ENCODE peak calls at places on chromosomes 5 and 9, in nine cellular contexts. D is neuronal stem cell; X is SK-N-SH; H is left ventricle myocardium inferior; C is AG04450; Z is A549; L is naive thymus-derived CD4-positive, alpha-beta T cell; Q is GM23338; V is fibroblast of lung. Y is an unnamed sample.

GRCh38 chr9:811101-811531 is 30.4 kb upstream of the DMRT1 start:
- DNase-seq in V (peak; percentile 61), D (no peak), Q (no peak), L (no peak), Z (peak; percentile 44), H (peak; percentile 49), X (no peak), C (no peak), Y (peak; percentile 81)

GRCh38 chr5:88172847-88173758 is 95.5 kb downstream of the TMEM161B start:
- DNase-seq in H (no peak), D (peak; percentile 6), L (no peak), V (peak; percentile 7), Z (no peak), C (no peak), Q (peak; percentile 57), X (no peak), Y (no peak)

GRCh38 chr5:114473541-114473940 is 111.7 kb downstream of the KCNN2 start:
- DNase-seq in V (no peak), Z (no peak), X (no peak), L (no peak), H (no peak), Q (no peak), D (no peak), C (no peak), Y (no peak)

GRCh38 chr5:132483101-132483500 is 7.5 kb downstream of the IRF1 start:
- DNase-seq in H (no peak), D (no peak), L (peak; percentile 12), C (no peak), Z (no peak), Q (no peak), X (no peak), V (no peak), Y (no peak)

GRCh38 chr9:75780185-75780584 is 110.3 kb upstream of the PCSK5 start:
- DNase-seq in L (no peak), X (no peak), Q (no peak), H (no peak), Z (no peak), C (no peak), V (no peak), D (no peak), Y (no peak)

GRCh38 chr9:134566936-134567335 is 74.7 kb upstream of the COL5A1 start:
- DNase-seq in D (no peak), L (peak; percentile 12), V (no peak), X (no peak), Z (no peak), Q (no peak), C (no peak), H (no peak), Y (no peak)

GRCh38 chr5:141529002-141529401 is 40.1 kb downstream of the PCDHGC5 start:
- DNase-seq in Z (no peak), V (peak; percentile 86), L (no peak), D (no peak), X (no peak), C (no peak), H (peak; percentile 50), Q (no peak), Y (no peak)

GRCh38 chr5:93892481-93892880 is 151.1 kb upstream of the POU5F2 start:
- DNase-seq in V (peak; percentile 18), C (no peak), H (no peak), Q (no peak), X (no peak), Z (no peak), D (no peak), L (no peak), Y (no peak)

GRCh38 chr5:58786904-58787303 is 204.0 kb downstream of the RAB3C start:
- DNase-seq in Z (no peak), V (no peak), L (no peak), D (no peak), X (no peak), Q (no peak), H (no peak), C (no peak), Y (no peak)

GRCh38 chr9:136539427-136540412 is 6.1 kb downstream of the NOTCH1 start:
- DNase-seq in V (peak; percentile 76), C (no peak), H (peak; percentile 92), Q (peak; percentile 70), D (no peak), Z (no peak), X (no peak), L (peak; percentile 91), Y (peak; percentile 40)

GRCh38 chr9:34322899-34323591 is 6.0 kb downstream of the KIF24 start:
- DNase-seq in V (no peak), D (no peak), H (no peak), C (no peak), X (no peak), L (no peak), Z (no peak), Q (no peak), Y (no peak)
- H3K27ac ChIP-seq in V (no peak overlapping the region), D (no peak overlapping the region), H (no peak overlapping the region), C (no peak overlapping the region), X (no peak overlapping the region), L (no peak overlapping the region), Z (no peak overlapping the region), Q (no peak overlapping the region), Y (no peak overlapping the region)

GRCh38 chr9:107210775-107211174 is 72.3 kb upstream of the RAD23B start:
- DNase-seq in Q (no peak), V (no peak), X (no peak), Z (no peak), C (no peak), D (no peak), H (no peak), L (no peak), Y (no peak)

GRCh38 chr9:107211331-107211730 is 71.7 kb upstream of the RAD23B start:
- DNase-seq in Q (no peak), Z (no peak), L (no peak), V (no peak), C (no peak), X (no peak), H (no peak), D (no peak), Y (no peak)

GRCh38 chr9:107212613-107213012 is 70.5 kb upstream of the RAD23B start:
- DNase-seq in V (no peak), Z (no peak), D (no peak), H (no peak), X (no peak), Q (no peak), C (no peak), L (no peak), Y (no peak)

GRCh38 chr9:107213080-107213479 is 70.0 kb upstream of the RAD23B start:
- DNase-seq in Z (no peak), H (no peak), L (no peak), C (no peak), Q (no peak), V (no peak), X (no peak), D (no peak), Y (no peak)

DNA sequence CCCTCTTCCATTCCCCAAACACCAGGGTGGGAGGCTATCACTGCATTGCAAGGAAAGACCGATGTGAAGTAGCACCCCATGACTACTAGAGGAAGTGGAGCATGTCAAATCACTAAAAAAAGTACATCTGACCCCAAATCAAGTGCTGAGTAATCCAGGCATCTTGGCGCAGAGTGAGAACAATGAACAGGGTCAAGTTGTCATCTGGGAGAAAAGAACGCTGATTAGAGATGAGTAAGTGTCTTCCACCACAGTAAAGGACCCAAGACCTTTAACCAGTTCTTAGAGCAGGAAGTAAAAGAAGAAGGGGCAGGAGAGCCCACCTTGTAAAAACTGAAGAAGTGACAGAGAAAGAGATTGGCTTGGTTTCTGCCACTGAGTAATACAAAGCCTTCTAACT is 75.0 kb upstream of the RAD23B start:
- DNase-seq in H (no peak), V (peak; percentile 74), X (no peak), Z (no peak), Q (no peak), D (no peak), C (no peak), L (no peak), Y (no peak)
- H3K27ac ChIP-seq in H (no peak overlapping the region), V (no peak overlapping the region), X (no peak overlapping the region), Z (no peak overlapping the region), Q (no peak overlapping the region), D (no peak overlapping the region), C (no peak overlapping the region), L (no peak overlapping the region), Y (no peak overlapping the region)

GRCh38 chr5:22892441-22892840 is 39.3 kb upstream of the CDH12 start:
- DNase-seq in L (no peak), V (no peak), C (no peak), Z (no peak), D (no peak), X (no peak), Q (no peak), H (no peak), Y (no peak)
- H3K27ac ChIP-seq in L (no peak overlapping the region), V (no peak overlapping the region), C (no peak overlapping the region), Z (no peak overlapping the region), D (no peak overlapping the region), X (no peak overlapping the region), Q (no peak overlapping the region), H (no peak overlapping the region), Y (no peak overlapping the region)

DNA sequence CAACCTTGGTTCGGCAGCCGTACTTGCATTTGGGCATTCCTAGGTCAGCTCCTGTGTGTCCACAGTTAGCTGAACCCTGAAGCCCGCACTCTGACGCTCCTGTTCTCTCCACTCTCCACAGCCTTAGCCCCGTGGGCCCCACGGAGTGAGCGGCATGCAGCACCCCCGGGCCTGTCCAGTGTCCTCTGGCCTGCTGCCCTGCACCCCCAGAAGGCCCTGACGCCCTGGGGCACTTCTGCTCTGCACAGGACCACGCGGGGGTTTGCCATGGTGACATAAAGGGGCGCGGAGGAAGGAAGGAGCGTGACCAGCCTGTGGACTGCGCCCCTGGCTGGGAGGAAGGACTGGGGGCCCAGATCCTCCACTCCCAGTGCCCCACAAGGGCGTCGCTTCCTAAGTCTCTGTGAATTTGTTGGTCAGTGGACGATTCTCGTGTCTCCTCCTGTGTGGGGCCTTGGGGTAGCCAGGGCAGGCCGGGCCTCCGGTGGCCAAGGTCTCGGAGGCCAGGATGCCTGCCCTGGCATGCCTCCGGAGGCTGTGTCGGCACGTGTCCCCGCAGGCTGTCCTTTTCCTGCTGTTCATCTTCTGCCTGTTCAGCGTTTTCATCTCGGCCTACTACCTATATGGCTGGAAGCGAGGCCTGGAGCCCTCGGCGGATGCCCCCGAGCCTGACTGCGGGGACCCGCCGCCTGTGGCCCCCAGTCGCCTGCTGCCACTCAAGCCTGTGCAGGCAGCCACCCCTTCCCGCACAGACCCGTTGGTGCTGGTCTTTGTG is 13.0 kb downstream of the NDST1 start:
- DNase-seq in C (no peak), V (no peak), D (no peak), Z (no peak), H (no peak), X (no peak), L (no peak), Q (no peak), Y (no peak)
- H3K27ac ChIP-seq in C (no peak overlapping the region), V (no peak overlapping the region), D (no peak overlapping the region), Z (peak overlapping the region; percentile 9), H (peak overlapping the region; percentile 83), X (no peak overlapping the region), L (no peak overlapping the region), Q (no peak overlapping the region), Y (peak overlapping the region; percentile 18)

Y was measured in epithelial cell of prostate.